ENCODE peak calls at places on chromosomes 11 and 22, in four cellular contexts. U is posterior cingulate gyrus, Q is NCI-H1092, G is EL. L is an unnamed sample.
A peak's percentile ranks its signal among the peaks of the same experiment; 100 is the strongest.

GRCh38 chr11:115409691-115410220 is 94.5 kb downstream of the CADM1 start:
- DNase-seq in Q (peak; percentile 98), G (no peak), U (no peak), L (peak; percentile 51)

GRCh38 chr22:43811777-43812148 is 342 bp downstream of the EFCAB6 start:
- DNase-seq in Q (no peak), G (peak; percentile 28), U (no peak), L (no peak)

GRCh38 chr11:12448131-12448939 is 71.0 kb downstream of the PARVA start:
- DNase-seq in Q (no peak), G (peak; percentile 71), U (no peak), L (no peak)

GRCh38 chr22:17866127-17866526 is 91.9 kb upstream of the BID start:
- DNase-seq in G (no peak), U (peak; percentile 98), Q (no peak), L (no peak)

GRCh38 chr11:2273311-2273710 is 2.9 kb upstream of the ASCL2 start:
- DNase-seq in Q (no peak), G (no peak), U (no peak), L (no peak)

GRCh38 chr11:33944693-33945424 is 53.0 kb upstream of the LMO2 start:
- DNase-seq in Q (no peak), U (no peak), G (no peak), L (no peak)

GRCh38 chr22:46563381-46564083 is 26.1 kb upstream of the CELSR1 start:
- DNase-seq in U (peak; percentile 94), G (peak; percentile 49), Q (no peak), L (peak; percentile 68)

GRCh38 chr11:76023408-76024068 is 182.8 kb downstream of the WNT11 start:
- DNase-seq in G (no peak), U (no peak), Q (no peak), L (no peak)

GRCh38 chr11:108624196-108624925 is 30.8 kb upstream of the EXPH5 start:
- DNase-seq in U (no peak), Q (no peak), G (no peak), L (no peak)

GRCh38 chr22:46070215-46070721 is 80.1 kb upstream of the PPARA start:
- DNase-seq in U (peak; percentile 87), G (no peak), Q (no peak), L (no peak)

GRCh38 chr11:76811259-76811658 is 28.1 kb downstream of the TSKU start:
- DNase-seq in G (no peak), U (no peak), Q (no peak), L (no peak)

GRCh38 chr11:120517390-120518315 is 6.1 kb downstream of the GRIK4 start:
- DNase-seq in Q (no peak), G (peak; percentile 69), U (peak; percentile 84), L (no peak)

GRCh38 chr11:119666463-119667131 is 62.4 kb downstream of the NECTIN1 start:
- DNase-seq in U (peak; percentile 97), Q (peak; percentile 43), G (peak; percentile 67), L (no peak)

GRCh38 chr11:62999649-63000048 is 14.9 kb upstream of the SLC22A6 start:
- DNase-seq in U (peak; percentile 62), Q (no peak), G (no peak), L (no peak)

GRCh38 chr11:88849368-88849767 is 216.4 kb downstream of the GRM5 start:
- DNase-seq in Q (no peak), U (no peak), G (peak; percentile 52), L (no peak)

GRCh38 chr22:19841641-19842385 is 12.9 kb downstream of the GNB1L start:
- DNase-seq in G (no peak), U (no peak), Q (no peak), L (no peak)

GRCh38 chr11:35742707-35743454 is 80.3 kb downstream of the TRIM44 start:
- DNase-seq in U (no peak), G (no peak), Q (no peak), L (no peak)

GRCh38 chr22:46392137-46392844 is 56.8 kb downstream of the TRMU start:
- DNase-seq in Q (no peak), G (no peak), U (no peak), L (no peak)

GRCh38 chr11:132992838-132993680 is 539.2 kb downstream of the OPCML start:
- DNase-seq in U (no peak), Q (no peak), G (peak; percentile 13), L (no peak)

GRCh38 chr22:38422615-38423511 is 32.1 kb downstream of the KCNJ4 start:
- DNase-seq in G (no peak), Q (peak; percentile 35), U (peak; percentile 90), L (no peak)

GRCh38 chr11:45110562-45110961 is 35.9 kb upstream of the PRDM11 start:
- DNase-seq in U (no peak), G (peak; percentile 65), Q (peak; percentile 75), L (no peak)

GRCh38 chr11:75133976-75134375 is 16.9 kb upstream of the SLCO2B1 start:
- DNase-seq in G (no peak), Q (no peak), U (no peak), L (no peak)

GRCh38 chr11:83760942-83761341 is 474.8 kb upstream of the CCDC90B start:
- DNase-seq in U (no peak), G (no peak), Q (no peak), L (no peak)

GRCh38 chr11:89737116-89737515 is 27.0 kb downstream of the TRIM77 start:
- DNase-seq in U (peak; percentile 36), Q (no peak), G (no peak), L (no peak)

GRCh38 chr11:8766993-8767374 is 84.4 kb downstream of the RPL27A start:
- DNase-seq in U (no peak), Q (no peak), G (no peak), L (no peak)

GRCh38 chr11:10303558-10304363 is 1.1 kb upstream of the ADM start:
- DNase-seq in G (peak; percentile 90), U (no peak), Q (no peak), L (peak; percentile 20)

GRCh38 chr11:57567210-57567511 is 311 bp downstream of the UBE2L6 start:
- DNase-seq in Q (no peak), U (no peak), G (no peak), L (no peak)

GRCh38 chr11:75577198-75577597 is 15.1 kb downstream of the SERPINH1 start:
- DNase-seq in G (peak; percentile 36), U (no peak), Q (no peak), L (no peak)